ENCODE peak calls at places on chromosomes 16 and 17, in seven cellular contexts. O, J, M, A, G, H and X are unnamed samples.

GRCh38 chr17:67246648-67247415 is 1.8 kb upstream of the HELZ start:
- DNase-seq in O (no peak), J (peak; percentile 37), M (peak; percentile 8), A (no peak), G (peak; percentile 57), H (no peak), X (no peak)

GRCh38 chr16:67673712-67674580 is 7.3 kb downstream of the C16orf86 start:
- DNase-seq in O (peak; percentile 40), J (no peak), M (peak; percentile 43), A (no peak), G (peak; percentile 43), H (no peak), X (no peak)

GRCh38 chr16:88790312-88791150 is 5.5 kb upstream of the PIEZO1 start:
- DNase-seq in O (no peak), J (no peak), M (no peak), A (no peak), G (no peak), H (no peak), X (no peak)

GRCh38 chr16:19935696-19936095 is 51.0 kb upstream of the GPRC5B start:
- DNase-seq in O (no peak), J (no peak), M (no peak), A (no peak), G (no peak), H (no peak), X (no peak)

GRCh38 chr16:22297871-22298733 is 893 bp downstream of the POLR3E start:
- DNase-seq in O (peak; percentile 70), J (peak; percentile 44), M (peak; percentile 78), A (peak; percentile 19), G (peak; percentile 62), H (peak; percentile 58), X (peak; percentile 55)

GRCh38 chr16:57614546-57615343 is 13.7 kb upstream of the ADGRG1 start:
- DNase-seq in O (no peak), J (no peak), M (no peak), A (no peak), G (peak; percentile 15), H (peak; percentile 31), X (no peak)

GRCh38 chr17:50129303-50129945 is 536 bp downstream of the SAMD14 start:
- DNase-seq in O (no peak), J (no peak), M (peak; percentile 51), A (no peak), G (no peak), H (no peak), X (no peak)

GRCh38 chr16:90077757-90078593 is 844 bp upstream of the PRDM7 start:
- DNase-seq in O (no peak), J (no peak), M (no peak), A (no peak), G (peak; percentile 32), H (peak; percentile 11), X (no peak)

GRCh38 chr17:68613739-68614298 is 12.7 kb upstream of the FAM20A start:
- DNase-seq in O (peak; percentile 37), J (no peak), M (peak; percentile 70), A (no peak), G (no peak), H (peak; percentile 6), X (no peak)

GRCh38 chr16:19555938-19556778 is 655 bp downstream of the VPS35L start:
- DNase-seq in O (no peak), J (no peak), M (peak; percentile 53), A (no peak), G (no peak), H (no peak), X (no peak)

GRCh38 chr16:11794447-11794846 is 2.6 kb downstream of the ZC3H7A start:
- DNase-seq in O (no peak), J (no peak), M (no peak), A (no peak), G (no peak), H (no peak), X (no peak)

GRCh38 chr16:47460301-47460754 is 535 bp downstream of the ITFG1 start:
- DNase-seq in O (no peak), J (no peak), M (no peak), A (no peak), G (no peak), H (no peak), X (no peak)

GRCh38 chr17:48841395-48841831 is 10.6 kb downstream of the CALCOCO2 start:
- DNase-seq in O (peak; percentile 67), J (no peak), M (no peak), A (no peak), G (no peak), H (no peak), X (no peak)

GRCh38 chr16:726438-727290 is at the start of the genes CCDC78 and HAGHL:
- DNase-seq in O (peak; percentile 41), J (peak; percentile 56), M (no peak), A (no peak), G (no peak), H (no peak), X (no peak)

GRCh38 chr16:13471036-13471435 is 448.9 kb upstream of the ERCC4 start:
- DNase-seq in O (no peak), J (no peak), M (peak; percentile 33), A (no peak), G (no peak), H (no peak), X (no peak)

GRCh38 chr17:80931421-80932265 is 60.0 kb upstream of the CHMP6 start:
- DNase-seq in O (no peak), J (no peak), M (no peak), A (no peak), G (no peak), H (no peak), X (no peak)

GRCh38 chr16:19601083-19601976 is 45.8 kb downstream of the VPS35L start:
- DNase-seq in O (peak; percentile 85), J (no peak), M (peak; percentile 44), A (no peak), G (no peak), H (peak; percentile 9), X (no peak)